ENCODE peak calls at places on chromosomes 5 and 9, in seven cellular contexts. P, C, D, W, I, K and V are unnamed samples.

GRCh38 chr9:95085036-95085770 is 232.3 kb downstream of the FANCC start:
- DNase-seq in P (no peak), C (no peak), D (no peak), W (no peak), I (no peak), K (no peak), V (no peak)

GRCh38 chr5:160844177-160844576 is 7.8 kb downstream of the ATP10B start:
- DNase-seq in P (no peak), C (no peak), D (no peak), W (no peak), I (no peak), K (no peak), V (no peak)

GRCh38 chr9:69454327-69454726 is 129.3 kb downstream of the ENTREP1 start:
- DNase-seq in P (no peak), C (no peak), D (no peak), W (no peak), I (no peak), K (no peak), V (no peak)

GRCh38 chr5:133806847-133807246 is 161.6 kb downstream of the C5orf15 start:
- DNase-seq in P (no peak), C (no peak), D (no peak), W (no peak), I (no peak), K (no peak), V (no peak)

GRCh38 chr9:112355305-112355953 is 22.0 kb upstream of the PTBP3 start:
- DNase-seq in P (no peak), C (no peak), D (no peak), W (no peak), I (peak), K (no peak), V (no peak)

GRCh38 chr9:113624721-113625120 is 161.2 kb downstream of the RGS3 start:
- DNase-seq in P (no peak), C (no peak), D (peak), W (no peak), I (no peak), K (peak), V (no peak)

GRCh38 chr5:88889165-88890069 is 6.4 kb upstream of the MEF2C start:
- DNase-seq in P (peak), C (no peak), D (no peak), W (no peak), I (peak), K (peak), V (peak)

GRCh38 chr5:179803651-179804598 is 2.7 kb downstream of the MGAT4B start:
- DNase-seq in P (no peak), C (no peak), D (no peak), W (no peak), I (no peak), K (no peak), V (no peak)

GRCh38 chr9:31304576-31304975 is 1079.9 kb upstream of the ACO1 start:
- DNase-seq in P (no peak), C (no peak), D (no peak), W (no peak), I (no peak), K (no peak), V (no peak)

GRCh38 chr9:120662513-120662912 is 51.8 kb downstream of the MEGF9 start:
- DNase-seq in P (no peak), C (no peak), D (no peak), W (no peak), I (no peak), K (no peak), V (no peak)

GRCh38 chr9:108724669-108725068 is 131.1 kb downstream of the ACTL7B start:
- DNase-seq in P (no peak), C (no peak), D (no peak), W (no peak), I (no peak), K (no peak), V (no peak)

GRCh38 chr9:29616844-29617243 is 2043.6 kb upstream of the C9orf72 start:
- DNase-seq in P (no peak), C (no peak), D (no peak), W (no peak), I (no peak), K (no peak), V (no peak)

GRCh38 chr9:79781263-79781662 is 209.5 kb downstream of the TLE4 start:
- DNase-seq in P (no peak), C (no peak), D (no peak), W (no peak), I (no peak), K (no peak), V (no peak)

GRCh38 chr5:20554001-20554400 is 566.0 kb upstream of the CDH18 start:
- DNase-seq in P (no peak), C (no peak), D (no peak), W (no peak), I (no peak), K (no peak), V (no peak)

GRCh38 chr9:129567842-129568559 is 52.9 kb downstream of the C9orf50 start:
- DNase-seq in P (no peak), C (no peak), D (no peak), W (no peak), I (peak), K (peak), V (no peak)

GRCh38 chr9:3906437-3907213 is 380.8 kb upstream of the RFX3 start:
- DNase-seq in P (no peak), C (no peak), D (no peak), W (no peak), I (peak), K (no peak), V (no peak)

GRCh38 chr9:6014668-6015270 is 655 bp downstream of the RANBP6 start:
- DNase-seq in P (no peak), C (no peak), D (no peak), W (no peak), I (no peak), K (no peak), V (no peak)

GRCh38 chr9:129761901-129762359 is 9.1 kb upstream of the PTGES start:
- DNase-seq in P (no peak), C (no peak), D (no peak), W (no peak), I (no peak), K (no peak), V (no peak)

GRCh38 chr9:33620738-33621439 is 96.8 kb downstream of the ANKRD18B start:
- DNase-seq in P (no peak), C (no peak), D (no peak), W (no peak), I (no peak), K (no peak), V (no peak)

GRCh38 chr5:32029291-32029690 is 144.8 kb downstream of the GOLPH3 start:
- DNase-seq in P (no peak), C (no peak), D (no peak), W (no peak), I (no peak), K (no peak), V (no peak)

GRCh38 chr9:137302176-137303030 is at the start of gene NRARP:
- DNase-seq in P (peak), C (peak), D (peak), W (peak), I (peak), K (peak), V (peak)

GRCh38 chr5:38166832-38167231 is 91.5 kb upstream of the EGFLAM start:
- DNase-seq in P (no peak), C (no peak), D (no peak), W (no peak), I (no peak), K (no peak), V (no peak)

GRCh38 chr5:8188874-8189588 is 320.1 kb downstream of the MTRR start:
- DNase-seq in P (no peak), C (no peak), D (no peak), W (no peak), I (no peak), K (no peak), V (no peak)

GRCh38 chr5:120644516-120644915 is 180.4 kb downstream of the PRR16 start:
- DNase-seq in P (no peak), C (no peak), D (no peak), W (no peak), I (no peak), K (no peak), V (no peak)

GRCh38 chr9:27124151-27124550 is 15.1 kb downstream of the TEK start:
- DNase-seq in P (no peak), C (no peak), D (no peak), W (no peak), I (no peak), K (no peak), V (no peak)

GRCh38 chr5:145847499-145848497 is 12.7 kb upstream of the PRELID2 start:
- DNase-seq in P (no peak), C (no peak), D (no peak), W (no peak), I (no peak), K (no peak), V (no peak)

GRCh38 chr5:65198777-65199120 is 283.0 kb downstream of the ADAMTS6 start:
- DNase-seq in P (no peak), C (no peak), D (no peak), W (no peak), I (no peak), K (no peak), V (no peak)

GRCh38 chr5:27377626-27378025 is 339.2 kb upstream of the CDH9 start:
- DNase-seq in P (no peak), C (no peak), D (no peak), W (no peak), I (no peak), K (no peak), V (no peak)